ENCODE peak calls at places on chromosomes 2 and 18, in eight cellular contexts. B, Z, R, U, A, D, Q and G are unnamed samples.

GRCh38 chr18:67476585-67476984 is 39.9 kb downstream of the DSEL start:
- DNase-seq in R (no peak), Z (no peak), U (no peak), D (peak; percentile 36), Q (no peak), B (no peak), A (no peak), G (no peak)

GRCh38 chr18:39647627-39648502 is 2082.3 kb upstream of the CELF4 start:
- DNase-seq in Q (no peak), D (peak; percentile 97), Z (no peak), U (no peak), B (no peak), A (no peak), R (peak; percentile 37), G (peak; percentile 87)

GRCh38 chr2:43021791-43022500 is 204.5 kb downstream of the ZFP36L2 start:
- DNase-seq in Z (no peak), U (peak; percentile 23), B (no peak), Q (no peak), A (peak; percentile 16), D (no peak), R (no peak), G (no peak)

GRCh38 chr2:68799138-68799537 is 64.5 kb downstream of the ARHGAP25 start:
- DNase-seq in D (no peak), R (no peak), A (no peak), B (no peak), Z (no peak), U (no peak), Q (no peak), G (no peak)

GRCh38 chr18:48308027-48308635 is 101.1 kb downstream of the ZBTB7C start:
- DNase-seq in U (no peak), B (no peak), Q (no peak), D (no peak), A (no peak), R (no peak), Z (no peak), G (no peak)

GRCh38 chr2:42788-43187 is 3.5 kb downstream of the FAM110C start:
- DNase-seq in B (no peak), D (no peak), R (no peak), Q (no peak), Z (no peak), U (no peak), A (no peak), G (no peak)

GRCh38 chr2:192029089-192029488 is 165.6 kb downstream of the TMEFF2 start:
- DNase-seq in B (no peak), U (peak; percentile 67), R (no peak), Q (no peak), Z (peak; percentile 1), A (peak; percentile 5), D (peak; percentile 70), G (peak; percentile 26)

GRCh38 chr2:200662727-200663126 is 76.9 kb downstream of the AOX1 start:
- DNase-seq in Z (no peak), R (peak; percentile 43), A (no peak), D (peak; percentile 75), B (no peak), U (no peak), Q (no peak), G (peak; percentile 75)

GRCh38 chr2:21260316-21260715 is 136.5 kb downstream of the TDRD15 start:
- DNase-seq in A (no peak), R (no peak), Q (no peak), B (no peak), Z (no peak), U (no peak), D (no peak), G (no peak)

GRCh38 chr2:134244091-134244490 is 9.8 kb upstream of the MGAT5 start:
- DNase-seq in R (no peak), U (no peak), B (no peak), Q (no peak), A (no peak), D (peak; percentile 55), Z (no peak), G (peak; percentile 60)

GRCh38 chr2:121237980-121238665 is 46.9 kb downstream of the TFCP2L1 start:
- DNase-seq in Q (no peak), U (no peak), A (no peak), B (no peak), D (peak; percentile 22), R (no peak), Z (no peak), G (peak; percentile 9)

GRCh38 chr2:231708773-231709635 is 679 bp downstream of the PTMA start:
- DNase-seq in Q (peak; percentile 77), R (no peak), B (peak; percentile 49), Z (peak; percentile 66), U (peak; percentile 77), A (peak; percentile 75), D (peak; percentile 56), G (peak; percentile 83)

GRCh38 chr2:166419616-166419934 is 43.8 kb upstream of the SCN9A start:
- DNase-seq in D (peak; percentile 62), Z (no peak), Q (no peak), U (peak; percentile 22), R (peak; percentile 12), A (no peak), B (no peak), G (peak; percentile 63)

GRCh38 chr2:85037622-85038021 is 66.7 kb downstream of the KCMF1 start:
- DNase-seq in U (no peak), Z (no peak), B (no peak), A (no peak), D (no peak), Q (no peak), R (no peak), G (no peak)